ENCODE peak calls at places on chromosomes 1 and 21, in eight cellular contexts. One of them, this sample, is unnamed.

GRCh38 chr1:55428944-55429931 is 214.1 kb upstream of the USP24 start:
- DNase-seq in fibroblast of mammary gland: peak; percentile 99
- DNase-seq in GM03348: peak; percentile 87
- DNase-seq in lower lobe of right lung: peak; percentile 60
- DNase-seq in right cardiac atrium: peak; percentile 70
- DNase-seq in GM18507: no peak
- DNase-seq in activated T-cell treated with anti-CD3 and anti-CD28 coated beads, Interleukin-2, amount 50 U/mL, for 4 hours: no peak
- DNase-seq in foreskin fibroblast: peak; percentile 100
- DNase-seq in this sample: no peak

GRCh38 chr1:87399264-87399663 is 70.6 kb downstream of the LMO4 start:
- DNase-seq in activated T-cell treated with anti-CD3 and anti-CD28 coated beads, Interleukin-2, amount 50 U/mL, for 4 hours: no peak
- DNase-seq in right cardiac atrium: no peak
- DNase-seq in foreskin fibroblast: no peak
- DNase-seq in fibroblast of mammary gland: peak; percentile 60
- DNase-seq in GM18507: no peak
- DNase-seq in lower lobe of right lung: no peak
- DNase-seq in GM03348: no peak
- DNase-seq in this sample: no peak

GRCh38 chr1:232139444-232139843 is 490.5 kb downstream of the SIPA1L2 start:
- DNase-seq in lower lobe of right lung: no peak
- DNase-seq in activated T-cell treated with anti-CD3 and anti-CD28 coated beads, Interleukin-2, amount 50 U/mL, for 4 hours: no peak
- DNase-seq in right cardiac atrium: no peak
- DNase-seq in GM03348: no peak
- DNase-seq in fibroblast of mammary gland: no peak
- DNase-seq in foreskin fibroblast: no peak
- DNase-seq in GM18507: no peak
- DNase-seq in this sample: no peak

GRCh38 chr1:145849356-145850165 is 4.1 kb downstream of the NUDT17 start:
- DNase-seq in right cardiac atrium: no peak
- DNase-seq in foreskin fibroblast: peak; percentile 61
- DNase-seq in GM18507: no peak
- DNase-seq in fibroblast of mammary gland: peak; percentile 55
- DNase-seq in activated T-cell treated with anti-CD3 and anti-CD28 coated beads, Interleukin-2, amount 50 U/mL, for 4 hours: no peak
- DNase-seq in lower lobe of right lung: no peak
- DNase-seq in GM03348: peak; percentile 89
- DNase-seq in this sample: no peak

GRCh38 chr1:231159202-231159962 is 2.5 kb upstream of the TRIM67 start:
- DNase-seq in lower lobe of right lung: no peak
- DNase-seq in foreskin fibroblast: no peak
- DNase-seq in activated T-cell treated with anti-CD3 and anti-CD28 coated beads, Interleukin-2, amount 50 U/mL, for 4 hours: no peak
- DNase-seq in right cardiac atrium: no peak
- DNase-seq in fibroblast of mammary gland: no peak
- DNase-seq in GM18507: no peak
- DNase-seq in GM03348: no peak
- DNase-seq in this sample: no peak

GRCh38 chr1:149945206-149945605 is 8.5 kb upstream of the MTMR11 start:
- DNase-seq in GM18507: no peak
- DNase-seq in lower lobe of right lung: no peak
- DNase-seq in foreskin fibroblast: no peak
- DNase-seq in right cardiac atrium: no peak
- DNase-seq in activated T-cell treated with anti-CD3 and anti-CD28 coated beads, Interleukin-2, amount 50 U/mL, for 4 hours: no peak
- DNase-seq in fibroblast of mammary gland: no peak
- DNase-seq in GM03348: no peak
- DNase-seq in this sample: no peak

GRCh38 chr21:16532841-16533240 is 803.1 kb downstream of the USP25 start:
- DNase-seq in foreskin fibroblast: peak; percentile 40
- DNase-seq in GM03348: peak; percentile 24
- DNase-seq in activated T-cell treated with anti-CD3 and anti-CD28 coated beads, Interleukin-2, amount 50 U/mL, for 4 hours: no peak
- DNase-seq in right cardiac atrium: no peak
- DNase-seq in GM18507: no peak
- DNase-seq in lower lobe of right lung: no peak
- DNase-seq in fibroblast of mammary gland: peak; percentile 81
- DNase-seq in this sample: no peak

GRCh38 chr1:17914987-17915386 is 159.9 kb downstream of the ACTL8 start:
- DNase-seq in foreskin fibroblast: no peak
- DNase-seq in lower lobe of right lung: no peak
- DNase-seq in GM03348: no peak
- DNase-seq in right cardiac atrium: no peak
- DNase-seq in GM18507: no peak
- DNase-seq in fibroblast of mammary gland: no peak
- DNase-seq in activated T-cell treated with anti-CD3 and anti-CD28 coated beads, Interleukin-2, amount 50 U/mL, for 4 hours: no peak
- DNase-seq in this sample: no peak

GRCh38 chr1:50930965-50931737 is 28.9 kb downstream of the FAF1 start:
- DNase-seq in GM18507: no peak
- DNase-seq in GM03348: no peak
- DNase-seq in activated T-cell treated with anti-CD3 and anti-CD28 coated beads, Interleukin-2, amount 50 U/mL, for 4 hours: peak; percentile 14
- DNase-seq in foreskin fibroblast: no peak
- DNase-seq in fibroblast of mammary gland: peak; percentile 14
- DNase-seq in right cardiac atrium: no peak
- DNase-seq in lower lobe of right lung: peak; percentile 59
- DNase-seq in this sample: no peak

GRCh38 chr21:45055861-45056260 is 18.5 kb upstream of the ADARB1 start:
- DNase-seq in lower lobe of right lung: no peak
- DNase-seq in GM03348: peak; percentile 72
- DNase-seq in fibroblast of mammary gland: peak; percentile 33
- DNase-seq in right cardiac atrium: no peak
- DNase-seq in activated T-cell treated with anti-CD3 and anti-CD28 coated beads, Interleukin-2, amount 50 U/mL, for 4 hours: no peak
- DNase-seq in GM18507: no peak
- DNase-seq in foreskin fibroblast: peak; percentile 51
- DNase-seq in this sample: no peak

GRCh38 chr1:20787775-20788488 is 825 bp upstream of the HP1BP3 start:
- DNase-seq in right cardiac atrium: peak; percentile 17
- DNase-seq in foreskin fibroblast: peak; percentile 69
- DNase-seq in fibroblast of mammary gland: peak; percentile 70
- DNase-seq in GM03348: peak; percentile 54
- DNase-seq in GM18507: no peak
- DNase-seq in activated T-cell treated with anti-CD3 and anti-CD28 coated beads, Interleukin-2, amount 50 U/mL, for 4 hours: no peak
- DNase-seq in lower lobe of right lung: no peak
- DNase-seq in this sample: no peak

GRCh38 chr1:170586942-170587593 is 55.1 kb downstream of the GORAB start:
- DNase-seq in GM18507: no peak
- DNase-seq in right cardiac atrium: no peak
- DNase-seq in activated T-cell treated with anti-CD3 and anti-CD28 coated beads, Interleukin-2, amount 50 U/mL, for 4 hours: no peak
- DNase-seq in fibroblast of mammary gland: peak; percentile 85
- DNase-seq in foreskin fibroblast: peak; percentile 54
- DNase-seq in GM03348: no peak
- DNase-seq in lower lobe of right lung: no peak
- DNase-seq in this sample: no peak

GRCh38 chr1:12316331-12316730 is 86.5 kb downstream of the VPS13D start:
- DNase-seq in GM03348: peak; percentile 57
- DNase-seq in right cardiac atrium: no peak
- DNase-seq in foreskin fibroblast: no peak
- DNase-seq in fibroblast of mammary gland: no peak
- DNase-seq in activated T-cell treated with anti-CD3 and anti-CD28 coated beads, Interleukin-2, amount 50 U/mL, for 4 hours: no peak
- DNase-seq in GM18507: no peak
- DNase-seq in lower lobe of right lung: no peak
- DNase-seq in this sample: no peak

This sample was measured in NCI-H1694 treated with DMSO at 0.1 percent for 48 hours.